ENCODE peak calls at places on chromosome 6, in ten cellular contexts. E, Q, Y, G, F, K, P, W, X and H are unnamed samples.

GRCh38 chr6:131893198-131893597 is 58.0 kb downstream of the CCN2 start:
- DNase-seq in E (no peak), Q (no peak), Y (no peak), G (no peak), F (no peak), K (no peak), P (no peak), W (no peak), X (no peak), H (no peak)

GRCh38 chr6:134312038-134312660 is 5.8 kb downstream of the SGK1 start:
- DNase-seq in E (no peak), Q (no peak), Y (no peak), G (no peak), F (no peak), K (no peak), P (no peak), W (no peak), X (no peak), H (no peak)

GRCh38 chr6:34908194-34908593 is 19.1 kb downstream of the ANKS1A start:
- DNase-seq in E (no peak), Q (no peak), Y (no peak), G (no peak), F (no peak), K (no peak), P (no peak), W (no peak), X (no peak), H (no peak)

GRCh38 chr6:135162678-135163439 is 18.2 kb upstream of the MYB start:
- DNase-seq in E (no peak), Q (peak; percentile 12), Y (no peak), G (no peak), F (peak; percentile 37), K (no peak), P (peak; percentile 68), W (peak; percentile 61), X (no peak), H (peak; percentile 47)

GRCh38 chr6:150788135-150788534 is 77.4 kb upstream of the MTHFD1L start:
- DNase-seq in E (no peak), Q (no peak), Y (no peak), G (no peak), F (no peak), K (no peak), P (no peak), W (no peak), X (no peak), H (no peak)

GRCh38 chr6:11810039-11810541 is 31.5 kb upstream of the ADTRP start:
- DNase-seq in E (peak; percentile 50), Q (no peak), Y (no peak), G (peak; percentile 36), F (peak; percentile 97), K (peak; percentile 71), P (no peak), W (no peak), X (no peak), H (no peak)

GRCh38 chr6:133165235-133165634 is 75.9 kb upstream of the EYA4 start:
- DNase-seq in E (no peak), Q (no peak), Y (no peak), G (no peak), F (no peak), K (no peak), P (no peak), W (no peak), X (no peak), H (no peak)

GRCh38 chr6:47076422-47077344 is 34.6 kb upstream of the ADGRF1 start:
- DNase-seq in E (no peak), Q (no peak), Y (no peak), G (no peak), F (peak; percentile 35), K (no peak), P (no peak), W (no peak), X (no peak), H (no peak)

GRCh38 chr6:104789770-104790190 is 69.9 kb downstream of the HACE1 start:
- DNase-seq in E (peak; percentile 65), Q (peak; percentile 4), Y (no peak), G (no peak), F (peak; percentile 78), K (no peak), P (no peak), W (no peak), X (no peak), H (peak; percentile 17)

GRCh38 chr6:152416652-152417051 is 220.5 kb downstream of the SYNE1 start:
- DNase-seq in E (no peak), Q (no peak), Y (no peak), G (peak; percentile 6), F (no peak), K (no peak), P (no peak), W (no peak), X (no peak), H (no peak)

GRCh38 chr6:157164972-157165371 is 158.3 kb downstream of the TMEM242 start:
- DNase-seq in E (no peak), Q (no peak), Y (no peak), G (no peak), F (no peak), K (no peak), P (no peak), W (no peak), X (no peak), H (no peak)

GRCh38 chr6:158109744-158110143 is 58.3 kb downstream of the SERAC1 start:
- DNase-seq in E (no peak), Q (no peak), Y (no peak), G (no peak), F (peak; percentile 12), K (no peak), P (no peak), W (no peak), X (no peak), H (no peak)

GRCh38 chr6:45903959-45904358 is 111.7 kb downstream of the CLIC5 start:
- DNase-seq in E (no peak), Q (no peak), Y (no peak), G (no peak), F (no peak), K (no peak), P (no peak), W (no peak), X (no peak), H (no peak)

GRCh38 chr6:146265051-146265450 is 236.2 kb downstream of the GRM1 start:
- DNase-seq in E (no peak), Q (no peak), Y (no peak), G (no peak), F (no peak), K (no peak), P (no peak), W (no peak), X (no peak), H (no peak)